ENCODE peak calls at places on chromosome 13, in four cellular contexts. C is adipocyte, E is heart left ventricle, Z is uterus. K is an unnamed sample.

GRCh38 chr13:97386832-97387486 is 47.0 kb upstream of the RAP2A start:
- DNase-seq in C (no peak), E (peak; percentile 32), Z (no peak), K (no peak)

GRCh38 chr13:60111726-60112125 is 52.0 kb downstream of the DIAPH3 start:
- DNase-seq in C (peak; percentile 49), E (no peak), Z (no peak), K (no peak)

GRCh38 chr13:45879666-45880065 is 28.1 kb upstream of the SIAH3 start:
- DNase-seq in C (no peak), E (peak; percentile 73), Z (peak; percentile 28), K (peak; percentile 72)

GRCh38 chr13:44660050-44660449 is 83.9 kb upstream of the TSC22D1 start:
- DNase-seq in C (no peak), E (no peak), Z (no peak), K (peak; percentile 20)

GRCh38 chr13:74479124-74479523 is 344.9 kb upstream of the KLF12 start:
- DNase-seq in C (no peak), E (no peak), Z (no peak), K (no peak)

GRCh38 chr13:68697551-68697950 is 1410.1 kb upstream of the ATXN8OS start:
- DNase-seq in C (no peak), E (no peak), Z (no peak), K (no peak)

GRCh38 chr13:92346046-92346445 is 880.6 kb upstream of the GPC6 start:
- DNase-seq in C (no peak), E (no peak), Z (no peak), K (no peak)

GRCh38 chr13:69579351-69579750 is 528.3 kb upstream of the ATXN8OS start:
- DNase-seq in C (no peak), E (no peak), Z (no peak), K (no peak)

GRCh38 chr13:94825507-94825906 is 113.2 kb upstream of the SOX21 start:
- DNase-seq in C (peak; percentile 26), E (peak; percentile 49), Z (peak; percentile 41), K (no peak)

GRCh38 chr13:28411859-28412353 is 83.0 kb downstream of the FLT1 start:
- DNase-seq in C (no peak), E (no peak), Z (no peak), K (no peak)

GRCh38 chr13:51841732-51842131 is 3.2 kb downstream of the TMEM272 start:
- DNase-seq in C (no peak), E (no peak), Z (no peak), K (no peak)

GRCh38 chr13:32940601-32941000 is 75.6 kb upstream of the KL start:
- DNase-seq in C (peak; percentile 28), E (peak; percentile 45), Z (no peak), K (peak; percentile 18)

GRCh38 chr13:64928704-64929499 is 2301.2 kb downstream of the PCDH9 start:
- DNase-seq in C (peak; percentile 85), E (no peak), Z (no peak), K (no peak)

GRCh38 chr13:44259045-44260042 is 114.3 kb upstream of the SERP2 start:
- DNase-seq in C (no peak), E (peak; percentile 44), Z (peak; percentile 46), K (peak; percentile 42)

GRCh38 chr13:71718931-71719330 is 148.1 kb downstream of the DACH1 start:
- DNase-seq in C (no peak), E (no peak), Z (no peak), K (no peak)

GRCh38 chr13:21344662-21345176 is 114.4 kb downstream of the ZDHHC20 start:
- DNase-seq in C (no peak), E (no peak), Z (no peak), K (no peak)

GRCh38 chr13:21330126-21330861 is 128.8 kb downstream of the ZDHHC20 start:
- DNase-seq in C (peak; percentile 34), E (no peak), Z (no peak), K (no peak)

GRCh38 chr13:100545684-100546061 is 42.9 kb downstream of the GGACT start:
- DNase-seq in C (no peak), E (no peak), Z (no peak), K (no peak)

GRCh38 chr13:46908511-46908910 is 11.7 kb upstream of the HTR2A start:
- DNase-seq in C (no peak), E (no peak), Z (no peak), K (peak; percentile 63)

GRCh38 chr13:60331249-60332012 is 65.6 kb upstream of the TDRD3 start:
- DNase-seq in C (no peak), E (no peak), Z (no peak), K (no peak)

GRCh38 chr13:62209539-62209938 is 793.9 kb upstream of the PCDH20 start:
- DNase-seq in C (no peak), E (no peak), Z (no peak), K (no peak)

GRCh38 chr13:100648354-100648753 is 26.2 kb downstream of the TMTC4 start:
- DNase-seq in C (no peak), E (no peak), Z (no peak), K (no peak)

GRCh38 chr13:56986121-56986520 is 154.6 kb upstream of the PRR20A start:
- DNase-seq in C (no peak), E (no peak), Z (no peak), K (no peak)

GRCh38 chr13:35984287-35984686 is 146.9 kb downstream of the DCLK1 start:
- DNase-seq in C (no peak), E (no peak), Z (no peak), K (no peak)

GRCh38 chr13:75384881-75385707 is 96.9 kb downstream of the TBC1D4 start:
- DNase-seq in C (no peak), E (no peak), Z (no peak), K (no peak)

GRCh38 chr13:100674363-100674847 is at the start of gene TMTC4:
- DNase-seq in C (no peak), E (no peak), Z (no peak), K (no peak)

GRCh38 chr13:45086484-45086883 is 33.8 kb upstream of the GTF2F2 start:
- DNase-seq in C (no peak), E (no peak), Z (no peak), K (peak; percentile 76)

GRCh38 chr13:59408738-59409137 is 755.0 kb downstream of the DIAPH3 start:
- DNase-seq in C (no peak), E (no peak), Z (no peak), K (no peak)

GRCh38 chr13:72931311-72931710 is 127.5 kb upstream of the KLF5 start:
- DNase-seq in C (peak; percentile 39), E (no peak), Z (no peak), K (no peak)

GRCh38 chr13:20997301-20998061 is 63.9 kb downstream of the LATS2 start:
- DNase-seq in C (peak; percentile 94), E (peak; percentile 59), Z (no peak), K (peak; percentile 93)

GRCh38 chr13:37617162-37617561 is 18.6 kb upstream of the POSTN start:
- DNase-seq in C (peak; percentile 62), E (no peak), Z (no peak), K (peak; percentile 59)

GRCh38 chr13:105410602-105411001 is 1124.9 kb downstream of the EFNB2 start:
- DNase-seq in C (no peak), E (no peak), Z (no peak), K (peak; percentile 66)

GRCh38 chr13:104086205-104086604 is 1020.0 kb upstream of the SLC10A2 start:
- DNase-seq in C (no peak), E (no peak), Z (no peak), K (no peak)

GRCh38 chr13:27860743-27861142 is 59.1 kb upstream of the PDX1 start:
- DNase-seq in C (no peak), E (no peak), Z (no peak), K (no peak)

GRCh38 chr13:108213946-108214345 is 1.4 kb downstream of the LIG4 start:
- DNase-seq in C (no peak), E (no peak), Z (no peak), K (no peak)

GRCh38 chr13:48739346-48740037 is 85.8 kb downstream of the CYSLTR2 start:
- DNase-seq in C (no peak), E (no peak), Z (no peak), K (peak; percentile 20)

DNA sequence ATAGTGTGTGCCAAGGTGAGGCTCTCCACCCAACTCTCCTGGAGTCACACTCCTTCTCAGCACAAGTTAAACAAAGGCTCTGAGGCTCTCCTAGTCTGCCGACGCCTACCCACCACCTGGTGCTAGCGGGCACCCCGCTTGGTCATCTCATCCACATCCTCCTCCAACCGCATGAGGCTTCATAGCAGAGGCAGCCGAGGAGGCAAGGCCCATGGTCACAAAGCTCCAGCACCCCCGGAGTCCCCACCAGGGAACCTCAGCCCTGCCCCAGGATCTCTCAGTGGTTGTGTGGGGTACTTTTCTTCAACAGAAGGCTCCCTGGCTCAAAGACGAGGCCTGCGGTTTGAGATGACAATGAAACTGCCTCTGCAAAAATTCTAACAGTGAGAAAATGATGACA is 43.0 kb downstream of the STK24 start:
- DNase-seq in C (no peak), E (no peak), Z (no peak), K (no peak)
- H3K36me3 ChIP-seq in C (no peaks in the 10 kb centered on the region), E (no peaks in the 10 kb centered on the region), Z (no peaks in the 10 kb centered on the region), K (no peaks in the 10 kb centered on the region)

GRCh38 chr13:30943881-30944280 is 11.4 kb downstream of the TEX26 start:
- DNase-seq in C (no peak), E (no peak), Z (no peak), K (no peak)
- H3K4me3 ChIP-seq in C (no peak overlapping the region), E (no peak overlapping the region), Z (no peak overlapping the region), K (no peak overlapping the region)

GRCh38 chr13:111243981-111244380 is 76.5 kb upstream of the TEX29 start:
- DNase-seq in C (no peak), E (no peak), Z (no peak), K (no peak)
- H3K36me3 ChIP-seq in C (peaks cover 83% of the 10 kb centered on the region), E (peaks cover 89% of the 10 kb centered on the region), Z (no peaks in the 10 kb centered on the region), K (peaks cover 16% of the 10 kb centered on the region)

GRCh38 chr13:43132911-43133310 is 109.5 kb downstream of the DNAJC15 start:
- DNase-seq in C (no peak), E (no peak), Z (no peak), K (no peak)
- H3K4me3 ChIP-seq in C (no peak overlapping the region), E (no peak overlapping the region), Z (no peak overlapping the region), K (no peak overlapping the region)

DNA sequence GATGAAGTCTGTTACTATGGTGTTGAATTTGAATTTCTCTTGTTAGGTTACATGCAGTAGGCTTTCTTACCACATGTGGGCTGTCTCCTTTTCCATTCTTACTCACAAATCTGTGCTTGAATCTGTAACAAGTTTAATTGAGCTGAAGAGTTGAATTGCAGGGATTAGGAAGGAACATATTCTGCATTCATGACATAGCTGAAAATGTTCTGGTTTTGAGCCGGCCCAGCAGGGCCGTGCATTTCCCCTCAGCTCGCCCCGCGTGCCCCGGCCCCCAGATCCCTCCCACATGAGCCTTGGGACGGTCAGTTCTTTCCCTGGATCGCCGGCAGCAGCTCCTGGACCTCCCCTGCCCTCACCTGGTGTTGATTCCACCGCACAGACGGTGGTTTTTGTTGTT is 28.1 kb downstream of the TFDP1 start:
- DNase-seq in C (peak; percentile 73), E (no peak), Z (no peak), K (no peak)
- H3K36me3 ChIP-seq in C (peaks cover 32% of the 10 kb centered on the region), E (peaks cover 33% of the 10 kb centered on the region), Z (no peaks in the 10 kb centered on the region), K (peaks cover 50% of the 10 kb centered on the region)

GRCh38 chr13:112968910-112969691 is at the start of gene MCF2L:
- DNase-seq in C (peak; percentile 51), E (no peak), Z (no peak), K (no peak)
- H3K4me3 ChIP-seq in C (no peak within 1 kb of the TSS), E (peak within 1 kb of the TSS; percentile 47), Z (peak within 1 kb of the TSS; percentile 42), K (no peak within 1 kb of the TSS)

DNA sequence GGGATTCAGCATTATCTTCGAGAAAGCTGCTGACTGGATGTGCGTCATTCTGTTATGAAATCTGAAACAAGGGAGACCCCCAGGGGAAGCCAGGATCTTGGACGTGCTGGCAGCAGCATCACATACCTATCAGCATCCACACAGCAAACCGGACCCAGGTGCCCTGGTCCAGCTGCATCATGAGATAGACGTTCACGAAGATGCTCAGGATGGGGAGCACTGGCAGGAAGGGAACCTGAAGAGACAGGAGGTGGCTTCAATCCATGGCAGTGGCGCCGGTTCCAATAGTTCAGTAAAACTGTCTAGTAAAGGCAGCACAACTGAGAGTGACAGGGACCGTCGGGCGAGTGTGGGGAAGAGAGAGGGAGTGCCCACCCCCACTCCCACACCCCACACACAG is 79.5 kb downstream of the SLC7A1 start:
- DNase-seq in C (no peak), E (no peak), Z (no peak), K (no peak)
- H3K36me3 ChIP-seq in C (peaks cover 63% of the 10 kb centered on the region), E (peaks cover 31% of the 10 kb centered on the region), Z (no peaks in the 10 kb centered on the region), K (peaks cover 93% of the 10 kb centered on the region)

K was measured in MG63.